ENCODE peak calls at places on chromosome 1, in eight cellular contexts. D is heart left ventricle; M is right cardiac atrium; B is HAP-1; Y is neural progenitor cell; E is H9; Q is effector memory CD4-positive, alpha-beta T cell; F is right lobe of liver. W is an unnamed sample.

GRCh38 chr1:2229032-2229920 is 1.2 kb downstream of the SKI start:
- DNase-seq in M (peak; percentile 93), E (no peak), Y (peak; percentile 78), Q (no peak), F (peak; percentile 79), B (peak; percentile 13), D (peak; percentile 86), W (peak; percentile 63)

GRCh38 chr1:10806966-10807365 is 10.5 kb upstream of the CASZ1 start:
- DNase-seq in M (no peak), Q (no peak), E (no peak), Y (no peak), B (no peak), F (no peak), D (no peak), W (no peak)

GRCh38 chr1:153790282-153790995 is 15.2 kb downstream of the SLC27A3 start:
- DNase-seq in B (no peak), Y (no peak), F (peak; percentile 55), D (peak; percentile 91), Q (no peak), M (peak; percentile 94), E (no peak), W (no peak)

GRCh38 chr1:84504580-84505021 is 1.6 kb upstream of the SPATA1 start:
- DNase-seq in E (no peak), F (no peak), Y (peak; percentile 12), Q (no peak), D (no peak), B (peak; percentile 6), M (no peak), W (no peak)

GRCh38 chr1:11649624-11650330 is 4.5 kb downstream of the FBXO2 start:
- DNase-seq in E (no peak), Q (no peak), Y (no peak), F (peak; percentile 92), B (no peak), D (no peak), M (no peak), W (no peak)

GRCh38 chr1:212607924-212608208 is 695 bp upstream of the ATF3 start:
- DNase-seq in E (no peak), D (no peak), Q (no peak), Y (no peak), M (peak; percentile 81), B (no peak), F (no peak), W (no peak)

GRCh38 chr1:33326690-33327300 is 5.9 kb upstream of the A3GALT2 start:
- DNase-seq in D (no peak), Q (no peak), F (no peak), Y (no peak), M (no peak), B (no peak), E (no peak), W (no peak)

GRCh38 chr1:91843843-91844242 is 42.1 kb downstream of the TGFBR3 start:
- DNase-seq in B (no peak), Y (no peak), D (no peak), F (no peak), Q (no peak), M (no peak), E (no peak), W (no peak)

GRCh38 chr1:153341431-153341934 is 7.2 kb downstream of the PGLYRP4 start:
- DNase-seq in E (no peak), Y (no peak), F (no peak), D (no peak), Q (no peak), M (no peak), B (no peak), W (no peak)

GRCh38 chr1:61420243-61420642 is 304.7 kb downstream of the TM2D1 start:
- DNase-seq in F (no peak), D (no peak), M (no peak), E (no peak), Q (no peak), Y (no peak), B (no peak), W (no peak)

GRCh38 chr1:224205438-224205840 is 22.4 kb downstream of the DEGS1 start:
- DNase-seq in B (no peak), F (no peak), M (no peak), D (peak; percentile 22), Y (no peak), Q (no peak), E (no peak), W (no peak)

GRCh38 chr1:192639607-192640368 is 3.8 kb downstream of the RGS13 start:
- DNase-seq in E (no peak), Q (no peak), B (no peak), F (no peak), M (no peak), D (no peak), Y (no peak), W (no peak)

GRCh38 chr1:234597894-234598293 is 12.1 kb downstream of the IRF2BP2 start:
- DNase-seq in D (peak; percentile 46), M (no peak), Y (peak; percentile 56), E (no peak), Q (peak; percentile 36), B (peak; percentile 41), F (no peak), W (peak; percentile 61)

GRCh38 chr1:92274939-92275338 is 23.8 kb downstream of the GLMN start:
- DNase-seq in Q (no peak), B (no peak), D (no peak), M (no peak), E (no peak), Y (no peak), F (no peak), W (no peak)

GRCh38 chr1:188423088-188423487 is 1594.3 kb downstream of the PLA2G4A start:
- DNase-seq in Q (no peak), B (no peak), M (no peak), D (no peak), E (no peak), F (no peak), Y (no peak), W (no peak)

GRCh38 chr1:160362168-160362941 is 4.5 kb upstream of the NHLH1 start:
- DNase-seq in M (no peak), Q (no peak), E (no peak), F (no peak), B (peak; percentile 41), D (no peak), Y (peak; percentile 62), W (no peak)

GRCh38 chr1:15220825-15221431 is 26.1 kb upstream of the FHAD1 start:
- DNase-seq in D (peak; percentile 49), Q (no peak), Y (no peak), B (no peak), F (no peak), M (no peak), E (no peak), W (no peak)

GRCh38 chr1:155472491-155472890 is 90.1 kb downstream of the ASH1L start:
- DNase-seq in F (no peak), Q (no peak), D (no peak), B (no peak), M (no peak), E (no peak), Y (no peak), W (no peak)

GRCh38 chr1:201508809-201509208 is 1.9 kb upstream of the CSRP1 start:
- DNase-seq in Q (no peak), B (no peak), D (no peak), M (no peak), E (no peak), F (no peak), Y (no peak), W (no peak)
- H3K4me1 ChIP-seq in Q (peaks cover 22% of the 10 kb centered on the region), B (peaks cover 24% of the 10 kb centered on the region), D (peaks cover 56% of the 10 kb centered on the region), M (peaks cover 16% of the 10 kb centered on the region), E (no peaks in the 10 kb centered on the region), F (no peaks in the 10 kb centered on the region), Y (peaks cover 22% of the 10 kb centered on the region), W (peaks cover 31% of the 10 kb centered on the region)

GRCh38 chr1:236819856-236820255 is 24.8 kb downstream of the MTR start:
- DNase-seq in M (no peak), Q (no peak), B (no peak), Y (no peak), D (no peak), E (no peak), F (no peak), W (no peak)

GRCh38 chr1:236829085-236829484 is 34.0 kb downstream of the MTR start:
- DNase-seq in D (no peak), E (no peak), Q (no peak), Y (no peak), M (no peak), F (no peak), B (no peak), W (no peak)

GRCh38 chr1:236821111-236821625 is 26.1 kb downstream of the MTR start:
- DNase-seq in Y (peak; percentile 16), E (no peak), F (no peak), Q (no peak), M (no peak), B (peak; percentile 71), D (no peak), W (no peak)

GRCh38 chr1:236823559-236823958 is 28.5 kb downstream of the MTR start:
- DNase-seq in Y (no peak), M (no peak), F (no peak), B (no peak), D (no peak), Q (no peak), E (no peak), W (no peak)
- H3K4me1 ChIP-seq in Y (peaks cover 6% of the 10 kb centered on the region), M (peaks cover 1% of the 10 kb centered on the region), F (no peaks in the 10 kb centered on the region), B (peaks cover 11% of the 10 kb centered on the region), D (no peaks in the 10 kb centered on the region), Q (no peaks in the 10 kb centered on the region), E (no peaks in the 10 kb centered on the region), W (no peaks in the 10 kb centered on the region)

GRCh38 chr1:8870605-8871538 is 7.6 kb downstream of the ENO1 start:
- DNase-seq in Q (no peak), B (no peak), E (no peak), M (no peak), F (peak; percentile 84), Y (no peak), D (no peak), W (no peak)
- H3K4me1 ChIP-seq in Q (peaks cover 22% of the 10 kb centered on the region), B (peaks cover 24% of the 10 kb centered on the region), E (peaks cover 8% of the 10 kb centered on the region), M (peaks cover 11% of the 10 kb centered on the region), F (no peaks in the 10 kb centered on the region), Y (peaks cover 26% of the 10 kb centered on the region), D (peaks cover 30% of the 10 kb centered on the region), W (peaks cover 42% of the 10 kb centered on the region)

DNA sequence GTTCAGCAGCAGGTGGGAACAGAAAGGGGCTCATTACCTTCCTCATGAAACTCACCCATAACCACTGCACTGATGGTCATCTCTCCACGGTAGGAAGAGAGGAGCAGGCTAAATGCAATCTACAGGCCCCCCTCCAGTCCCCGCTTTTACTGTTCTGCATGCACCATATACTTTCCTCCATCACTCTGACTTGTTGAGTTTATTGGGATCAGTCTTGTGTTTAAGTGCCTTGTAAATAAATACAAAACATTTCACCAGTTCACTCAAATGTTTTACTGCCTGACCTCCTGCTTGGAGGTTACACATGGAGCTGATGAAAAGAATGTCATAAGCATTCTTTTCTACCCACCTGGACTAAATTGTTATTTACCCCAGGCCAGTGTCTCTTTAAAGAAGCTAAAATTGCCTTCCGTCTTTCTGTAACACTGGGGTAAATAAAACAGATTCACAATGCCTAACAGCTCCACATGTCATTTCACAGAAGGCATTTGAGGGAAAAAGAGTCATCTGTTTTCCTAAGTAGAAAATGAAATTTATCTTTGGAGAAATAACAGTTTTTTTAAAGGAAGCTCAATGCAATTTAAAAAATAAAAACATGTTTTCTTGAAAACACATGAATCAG is 30.7 kb downstream of the PTPN14 start:
- DNase-seq in Q (no peak), E (no peak), F (no peak), Y (no peak), B (peak; percentile 4), D (no peak), M (no peak), W (no peak)
- H3K4me1 ChIP-seq in Q (no peaks in the 10 kb centered on the region), E (peaks cover 1% of the 10 kb centered on the region), F (no peaks in the 10 kb centered on the region), Y (peaks cover 30% of the 10 kb centered on the region), B (no peaks in the 10 kb centered on the region), D (peaks cover 10% of the 10 kb centered on the region), M (peaks cover 5% of the 10 kb centered on the region), W (peaks cover 6% of the 10 kb centered on the region)

GRCh38 chr1:109823543-109824348 is 60.0 kb upstream of the EPS8L3 start:
- DNase-seq in Y (no peak), Q (no peak), D (peak; percentile 69), M (peak; percentile 87), B (no peak), F (no peak), E (no peak), W (no peak)
- H3K4me1 ChIP-seq in Y (peaks cover 3% of the 10 kb centered on the region), Q (no peaks in the 10 kb centered on the region), D (peaks cover 42% of the 10 kb centered on the region), M (peaks cover 31% of the 10 kb centered on the region), B (no peaks in the 10 kb centered on the region), F (no peaks in the 10 kb centered on the region), E (no peaks in the 10 kb centered on the region), W (peaks cover 4% of the 10 kb centered on the region)